ENCODE peak calls at places on chromosomes 12 and 14, in four cellular contexts. B is GM12878, P is H1, N is K562. R is an unnamed sample.
A peak's percentile ranks its signal among the peaks of the same experiment; 100 is the strongest.

GRCh38 chr12:132492522-132492921 is 2.6 kb downstream of the FBRSL1 start:
- DNase-seq in B (peak; percentile 39), P (no peak), N (no peak), R (no peak)

GRCh38 chr12:2347844-2348476 is 295.2 kb downstream of the CACNA1C start:
- DNase-seq in B (no peak), P (no peak), N (no peak), R (no peak)

GRCh38 chr14:104469591-104469990 is 110.0 kb upstream of the C14orf180 start:
- DNase-seq in B (no peak), P (no peak), N (no peak), R (no peak)

GRCh38 chr14:75249251-75249957 is 29.2 kb upstream of the FOS start:
- DNase-seq in B (peak; percentile 94), P (no peak), N (peak; percentile 34), R (no peak)

GRCh38 chr12:47527816-47528215 is 178.0 kb downstream of the RPAP3 start:
- DNase-seq in B (no peak), P (no peak), N (no peak), R (no peak)

GRCh38 chr12:12502813-12503146 is 59.9 kb downstream of the DUSP16 start:
- DNase-seq in B (no peak), P (no peak), N (no peak), R (no peak)

GRCh38 chr12:40137252-40137651 is 31.4 kb upstream of the SLC2A13 start:
- DNase-seq in B (no peak), P (no peak), N (no peak), R (no peak)

GRCh38 chr12:65965358-65965757 is 141.1 kb downstream of the HMGA2 start:
- DNase-seq in B (no peak), P (no peak), N (no peak), R (no peak)

GRCh38 chr14:103746706-103747105 is 31.1 kb downstream of the ZFYVE21 start:
- DNase-seq in B (no peak), P (no peak), N (peak; percentile 27), R (no peak)

GRCh38 chr14:79274641-79275366 is 936.5 kb downstream of the DIO2 start:
- DNase-seq in B (no peak), P (no peak), N (no peak), R (no peak)

GRCh38 chr12:54185919-54186318 is 2.9 kb downstream of the SMUG1 start:
- DNase-seq in B (no peak), P (no peak), N (no peak), R (no peak)
- TF ChIP-seq BRCA1 in B (no peak), P (no peak), N (no peak), R (no peak)

DNA sequence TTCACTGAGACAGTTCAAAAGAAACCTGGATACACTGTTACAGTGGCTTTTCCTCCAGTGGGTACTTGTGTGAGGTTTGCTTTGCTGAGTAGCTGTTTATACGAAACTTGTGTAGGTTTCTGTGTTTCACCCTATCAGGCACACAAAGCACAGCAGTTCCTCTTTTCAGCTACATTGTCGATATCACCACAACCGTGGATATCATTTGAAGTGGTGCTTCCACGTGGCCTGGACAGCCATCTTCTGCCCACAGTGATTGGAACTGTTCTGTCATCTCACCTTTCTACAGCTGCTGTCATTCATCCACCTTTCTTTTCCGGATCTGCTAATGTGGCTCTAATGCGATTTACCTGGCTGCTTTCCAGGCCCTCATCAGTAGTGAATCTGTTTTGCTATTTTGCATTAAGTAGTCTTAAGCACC is 368.8 kb downstream of the SYT1 start:
- DNase-seq in B (peak; percentile 7), P (no peak), N (no peak), R (no peak)
- TF ChIP-seq BRCA1 in B (no peak), P (no peak), N (no peak), R (no peak)

DNA sequence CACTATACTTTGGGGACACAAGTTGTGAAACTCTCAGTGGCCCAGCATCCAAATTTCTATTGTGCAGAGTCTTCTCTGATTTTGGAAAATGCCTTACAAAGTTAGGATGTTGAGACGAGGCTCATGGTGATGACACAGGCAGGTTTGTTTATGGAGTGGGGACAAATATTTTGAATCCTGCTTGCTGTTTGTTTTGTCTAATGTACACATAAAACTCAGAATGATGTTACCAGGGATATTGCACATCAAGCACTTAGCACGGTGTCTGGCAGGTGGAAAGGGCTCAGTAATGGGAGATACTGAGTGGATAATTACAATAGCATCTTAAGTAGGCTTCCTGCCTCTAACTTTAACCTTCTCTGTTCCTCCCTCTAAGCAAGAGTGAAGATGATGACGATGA is 628.9 kb upstream of the TBX3 start:
- DNase-seq in B (no peak), P (no peak), N (no peak), R (no peak)
- TF ChIP-seq BRCA1 in B (no peak), P (no peak), N (no peak), R (no peak)

GRCh38 chr12:122665759-122666158 is 37.4 kb downstream of the HCAR2 start:
- DNase-seq in B (no peak), P (no peak), N (no peak), R (no peak)
- TF ChIP-seq BRCA1 in B (no peak), P (no peak), N (no peak), R (no peak)

DNA sequence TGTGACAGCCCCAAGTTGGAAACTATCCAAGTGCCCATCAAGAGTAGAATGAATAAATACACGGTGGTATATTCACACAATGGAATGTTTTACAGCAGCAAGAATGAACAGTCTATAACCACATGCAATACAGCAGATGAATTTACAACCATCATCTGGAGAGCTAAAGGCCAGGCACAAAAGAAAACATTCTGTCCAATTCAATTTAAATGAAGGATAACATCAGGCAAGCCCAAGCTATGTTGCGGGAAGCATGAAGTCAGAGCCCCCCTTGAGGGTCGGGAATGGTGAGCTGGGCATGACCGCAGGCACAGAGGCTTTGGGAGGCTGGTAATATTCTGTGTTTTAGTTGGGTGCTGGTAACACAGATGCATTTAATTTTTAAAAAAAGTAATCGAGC is 76.0 kb downstream of the SYNE3 start:
- DNase-seq in B (no peak), P (no peak), N (no peak), R (no peak)
- TF ChIP-seq BRCA1 in B (no peak), P (no peak), N (no peak), R (no peak)

DNA sequence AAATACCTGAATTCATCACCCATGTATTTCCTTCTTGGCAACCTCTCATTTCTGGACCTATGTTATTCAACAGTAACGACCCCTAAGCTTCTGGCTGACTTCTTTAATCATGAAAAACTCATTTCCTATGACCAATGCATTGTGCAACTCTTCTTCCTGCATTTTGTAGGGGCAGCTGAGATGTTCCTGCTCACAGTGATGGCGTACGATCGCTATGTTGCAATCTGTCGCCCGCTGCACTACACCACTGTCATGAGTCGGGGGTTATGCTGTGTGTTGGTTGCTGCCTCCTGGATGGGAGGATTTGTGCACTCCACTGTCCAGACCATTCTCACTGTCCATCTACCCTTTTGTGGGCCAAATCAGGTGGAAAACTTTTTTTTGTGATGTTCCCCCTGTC is 356 bp downstream of the OR4Q2 start:
- DNase-seq in B (no peak), P (no peak), N (no peak), R (no peak)
- TF ChIP-seq BRCA1 in B (no peak), P (no peak), N (no peak), R (no peak)

DNA sequence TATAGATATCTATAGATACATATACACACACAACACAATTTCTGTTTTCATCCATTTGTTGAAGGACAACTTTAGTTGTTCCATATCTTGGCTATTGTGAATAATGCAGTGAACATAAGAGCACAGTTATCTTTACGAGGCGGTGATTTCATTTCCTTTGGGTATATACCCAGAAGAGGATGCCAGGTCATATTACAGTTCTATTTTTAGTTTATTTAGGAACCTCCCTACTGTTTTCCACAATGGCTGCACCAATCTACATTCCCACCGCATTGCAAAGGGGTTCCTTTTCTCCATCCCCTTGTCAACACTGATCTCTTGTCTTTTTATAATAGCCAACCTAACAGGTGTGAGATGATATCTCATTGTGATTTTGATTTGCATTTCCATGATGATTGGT is 143.4 kb upstream of the ARHGAP5 start:
- DNase-seq in B (no peak), P (no peak), N (no peak), R (no peak)
- TF ChIP-seq BRCA1 in B (no peak), P (no peak), N (no peak), R (no peak)

DNA sequence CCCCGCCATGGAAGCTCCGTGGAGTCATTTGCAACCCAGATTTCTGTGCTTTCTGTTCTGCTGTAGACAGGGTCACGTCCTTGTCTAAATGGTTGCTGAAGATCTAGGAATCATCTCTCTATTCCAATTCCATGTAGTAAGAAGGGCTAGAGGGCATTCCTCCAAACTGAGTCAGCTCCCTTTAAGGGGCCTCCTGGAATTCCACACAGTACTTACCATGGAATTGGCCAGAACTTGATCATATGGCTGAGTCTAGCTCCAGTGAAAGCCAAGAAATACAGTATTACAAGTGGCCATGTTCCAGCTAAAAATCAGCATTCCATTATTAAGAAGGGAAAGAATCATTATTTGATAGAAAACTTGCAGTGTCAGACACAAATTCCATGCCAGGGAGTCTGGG is 171.9 kb downstream of the PRKCH start:
- DNase-seq in B (no peak), P (no peak), N (no peak), R (no peak)
- TF ChIP-seq BRCA1 in B (no peak), P (no peak), N (no peak), R (no peak)

GRCh38 chr14:92154283-92154942 is 32.6 kb downstream of the CPSF2 start:
- DNase-seq in B (no peak), P (no peak), N (no peak), R (peak; percentile 65)
- TF ChIP-seq BRCA1 in B (no peak), P (no peak), N (no peak), R (no peak)

R was measured in HepG2.